ENCODE peak calls at places on chromosomes 12 and 14, in seven cellular contexts. E, U, M, Y, F, W and R are unnamed samples.

GRCh38 chr12:9699898-9700605 is 30.5 kb downstream of the CLEC2D start:
- DNase-seq in W (no peak), F (no peak), E (no peak), M (no peak), Y (no peak), U (no peak), R (no peak)

GRCh38 chr12:65171073-65171472 is 1.7 kb downstream of the LEMD3 start:
- DNase-seq in Y (no peak), W (no peak), U (no peak), F (no peak), M (no peak), E (no peak), R (no peak)

GRCh38 chr14:96256420-96256819 is 410 bp downstream of the BDKRB1 start:
- DNase-seq in U (no peak), W (no peak), F (no peak), E (no peak), Y (no peak), M (no peak), R (no peak)

GRCh38 chr12:23626791-23627190 is 322.7 kb downstream of the SOX5 start:
- DNase-seq in W (no peak), M (no peak), Y (no peak), E (no peak), F (no peak), U (no peak), R (no peak)

GRCh38 chr14:35068238-35069012 is 22.4 kb downstream of the FAM177A1 start:
- DNase-seq in Y (no peak), W (no peak), E (no peak), U (no peak), M (no peak), F (no peak), R (no peak)

GRCh38 chr12:131363841-131364425 is 347.0 kb upstream of the SFSWAP start:
- DNase-seq in M (no peak), U (no peak), W (no peak), Y (no peak), E (no peak), F (no peak), R (no peak)

GRCh38 chr14:101824339-101824727 is 62.8 kb downstream of the PPP2R5C start:
- DNase-seq in W (no peak), M (no peak), E (no peak), Y (no peak), U (no peak), F (no peak), R (no peak)

GRCh38 chr12:122413516-122414404 is 8.7 kb downstream of the CLIP1 start:
- DNase-seq in W (no peak), Y (no peak), M (no peak), U (no peak), E (no peak), F (no peak), R (peak; percentile 45)

GRCh38 chr12:75684678-75685620 is 173.5 kb upstream of the KRR1 start:
- DNase-seq in E (no peak), F (no peak), Y (no peak), W (no peak), M (no peak), U (no peak), R (no peak)

GRCh38 chr14:71752111-71752738 is 180.0 kb upstream of the RGS6 start:
- DNase-seq in M (no peak), U (no peak), F (no peak), E (no peak), W (no peak), Y (no peak), R (no peak)

GRCh38 chr14:25086817-25087396 is 37.0 kb upstream of the STXBP6 start:
- DNase-seq in Y (no peak), M (no peak), F (no peak), W (no peak), E (no peak), U (no peak), R (no peak)

GRCh38 chr14:47040490-47040889 is 388.9 kb upstream of the RPL10L start:
- DNase-seq in U (no peak), M (no peak), E (no peak), W (no peak), F (peak; percentile 79), Y (no peak), R (no peak)

GRCh38 chr14:95756127-95756526 is 42.2 kb upstream of the TCL1A start:
- DNase-seq in W (no peak), E (no peak), M (no peak), Y (no peak), U (no peak), F (no peak), R (no peak)

GRCh38 chr12:110039085-110039807 is 9.1 kb downstream of the C12orf76 start:
- DNase-seq in W (no peak), F (no peak), M (peak; percentile 69), U (no peak), Y (no peak), E (peak; percentile 43), R (peak; percentile 69)

GRCh38 chr12:110038741-110039084 is 9.6 kb downstream of the C12orf76 start:
- DNase-seq in M (no peak), F (no peak), U (no peak), W (no peak), Y (no peak), E (no peak), R (no peak)

GRCh38 chr12:110037315-110037714 is 11.0 kb downstream of the C12orf76 start:
- DNase-seq in F (no peak), U (no peak), M (no peak), E (no peak), Y (no peak), W (no peak), R (no peak)

GRCh38 chr12:110046451-110047187 is 1.7 kb downstream of the C12orf76 start:
- DNase-seq in W (no peak), M (no peak), E (no peak), F (no peak), U (no peak), Y (no peak), R (no peak)

DNA sequence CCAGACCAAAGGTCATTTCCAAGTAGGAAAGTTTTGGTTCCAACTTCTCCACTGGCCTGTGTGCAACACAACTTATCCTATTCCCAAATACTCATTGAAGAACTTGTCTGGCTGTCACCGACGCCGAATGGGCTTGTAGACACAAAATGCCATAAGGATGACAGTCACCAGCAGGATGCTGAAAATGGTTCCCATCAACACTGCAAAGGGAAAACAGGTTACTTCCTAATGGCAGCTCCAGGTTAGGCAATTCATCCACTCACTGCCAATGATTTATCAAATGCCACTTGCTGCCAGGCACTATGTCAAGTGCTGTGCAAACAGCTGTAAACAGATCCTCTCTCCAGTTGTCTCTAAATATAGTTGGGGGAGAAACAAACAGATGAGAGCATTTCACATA is 6.1 kb downstream of the C12orf76 start:
- DNase-seq in Y (peak; percentile 16), M (no peak), F (no peak), W (no peak), U (no peak), E (no peak), R (no peak)
- H3K4me1 ChIP-seq in Y (peaks cover 51% of the 10 kb centered on the region), M (peaks cover 25% of the 10 kb centered on the region), F (no peaks in the 10 kb centered on the region), W (no peaks in the 10 kb centered on the region), U (peaks cover 31% of the 10 kb centered on the region), E (peaks cover 61% of the 10 kb centered on the region), R (peaks cover 31% of the 10 kb centered on the region)

DNA sequence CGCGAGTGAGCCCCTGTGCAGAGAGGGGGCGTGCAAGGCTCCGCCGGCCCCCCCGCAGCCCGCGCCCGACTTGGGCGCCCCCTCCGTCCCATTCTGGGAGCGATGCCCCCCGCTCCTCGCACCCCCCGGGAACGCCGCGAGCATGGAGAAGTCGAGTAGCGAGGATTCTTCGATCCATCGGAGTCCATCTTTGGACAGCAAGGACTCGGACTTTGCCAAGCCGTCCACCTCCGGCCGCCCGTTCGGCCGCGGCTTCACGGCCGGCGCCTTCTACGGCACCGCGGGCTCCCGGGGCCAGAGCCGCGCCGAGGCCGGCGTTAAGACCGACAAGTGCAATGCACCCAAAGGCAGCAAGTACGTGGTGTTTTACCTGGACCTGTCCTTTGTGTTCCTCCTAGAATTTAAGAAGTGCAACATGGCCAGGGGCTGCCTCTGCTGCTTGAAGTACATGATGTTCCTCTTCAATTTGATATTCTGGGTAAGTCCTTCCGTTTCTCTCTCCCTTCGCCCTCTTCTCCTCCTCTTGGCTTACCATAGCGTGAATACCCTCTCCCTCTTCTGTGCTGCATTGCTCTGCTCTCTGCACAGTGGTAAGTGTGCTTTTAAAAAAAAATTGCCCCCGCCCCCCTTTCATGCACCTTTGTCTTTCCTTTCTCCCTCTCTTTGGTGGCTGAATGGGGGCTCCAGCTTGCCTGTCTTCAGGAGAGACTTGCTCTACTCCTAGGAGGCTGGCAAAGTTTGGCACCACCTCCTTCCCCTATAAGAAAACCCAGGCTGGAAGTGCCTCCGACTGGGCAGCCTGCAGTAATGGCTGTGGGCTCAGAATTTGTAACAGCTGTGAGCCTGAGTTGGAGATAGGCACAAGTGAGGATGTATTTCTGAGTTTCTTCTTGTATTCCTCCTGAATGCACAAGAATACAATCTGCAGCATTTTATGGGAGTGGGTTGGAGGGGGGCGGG is 123.9 kb downstream of the TSPAN9 start:
- DNase-seq in E (no peak), F (peak; percentile 49), M (no peak), W (no peak), U (no peak), Y (no peak), R (peak; percentile 20)
- H3K4me3 ChIP-seq in E (peak overlapping the region; percentile 63), F (peak overlapping the region; percentile 74), M (no peak overlapping the region), W (peak overlapping the region; percentile 36), U (no peak overlapping the region), Y (peak overlapping the region; percentile 76), R (peak overlapping the region; percentile 12)

DNA sequence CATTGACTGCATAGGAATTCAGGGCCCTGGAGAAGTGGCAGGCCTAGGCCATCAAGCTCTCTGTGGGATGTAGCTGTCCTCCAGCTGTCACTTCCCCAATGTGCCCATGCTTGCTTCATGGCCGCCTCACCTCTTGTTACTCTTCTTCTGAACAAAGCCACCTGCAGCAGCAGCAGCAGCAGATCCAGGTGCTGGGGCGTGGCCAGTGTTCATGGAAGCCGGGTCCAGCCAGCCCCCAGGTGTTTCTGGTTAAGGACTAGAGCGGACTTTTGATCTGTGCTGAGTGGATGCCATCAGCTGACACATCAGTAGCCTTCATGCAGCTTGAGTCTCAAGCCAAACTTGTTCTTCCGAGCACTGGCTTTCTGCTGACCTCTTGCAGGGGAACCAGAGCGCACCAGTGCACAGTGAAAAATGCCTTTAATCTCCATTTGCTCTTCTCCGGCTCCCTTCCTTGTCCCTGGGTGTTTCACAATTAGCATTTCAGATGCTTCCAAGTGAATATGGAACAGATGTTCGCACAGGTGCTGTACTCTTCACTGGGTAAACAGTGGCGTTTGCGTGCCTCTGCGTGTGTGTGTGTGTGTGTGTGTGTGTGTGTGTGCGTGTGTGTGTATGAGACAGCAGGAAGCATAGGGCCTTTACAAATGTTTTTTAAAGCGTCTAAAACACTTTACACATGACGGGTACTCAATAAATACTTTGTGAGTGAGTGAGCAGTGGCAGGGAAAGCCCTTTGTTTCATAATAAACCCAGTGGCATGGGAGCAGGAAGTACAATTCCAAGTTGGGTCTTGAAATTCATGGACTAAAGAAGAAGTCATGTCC is 20.1 kb downstream of the TPCN1 start:
- DNase-seq in F (no peak), Y (no peak), E (peak; percentile 36), W (no peak), M (no peak), U (no peak), R (peak; percentile 95)
- H3K4me1 ChIP-seq in F (peaks cover 9% of the 10 kb centered on the region), Y (peaks cover 100% of the 10 kb centered on the region), E (peaks cover 75% of the 10 kb centered on the region), W (peaks cover 8% of the 10 kb centered on the region), M (no peaks in the 10 kb centered on the region), U (peaks cover 1% of the 10 kb centered on the region), R (peaks cover 97% of the 10 kb centered on the region)

DNA sequence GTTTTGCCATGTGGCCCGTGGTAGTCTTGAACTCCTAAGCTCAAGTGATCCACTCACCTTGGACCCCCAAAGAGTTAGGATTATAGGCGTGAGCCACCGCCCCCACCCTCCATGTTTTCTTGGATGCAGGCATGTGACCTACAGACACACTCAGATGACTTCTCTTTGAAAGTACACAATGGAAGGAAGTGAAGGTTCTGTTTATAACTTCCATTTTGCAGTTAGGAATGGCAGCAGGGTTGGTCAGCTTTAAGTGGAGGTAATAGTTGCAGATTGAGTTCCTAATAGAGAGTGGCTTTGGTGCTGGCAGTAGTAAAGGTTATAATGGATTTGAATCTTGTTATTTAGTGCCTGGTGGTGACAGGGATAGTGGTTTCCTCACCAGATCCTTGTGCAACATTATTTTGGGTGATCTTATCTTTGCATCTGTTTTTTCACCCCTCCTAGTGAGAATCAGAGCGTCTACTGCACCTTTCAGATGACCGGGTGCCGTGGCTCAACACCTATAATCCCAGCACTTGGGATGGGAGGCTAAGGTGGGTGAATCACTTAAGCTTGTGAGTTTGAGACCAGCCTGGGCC is 15.3 kb downstream of the LARP4 start:
- DNase-seq in M (no peak), E (no peak), F (no peak), Y (no peak), U (no peak), W (no peak), R (no peak)
- H3K4me3 ChIP-seq in M (no peak overlapping the region), E (no peak overlapping the region), F (no peak overlapping the region), Y (no peak overlapping the region), U (no peak overlapping the region), W (no peak overlapping the region), R (no peak overlapping the region)